ENCODE peak calls at places on chromosomes 2 and 18, in ten cellular contexts. C is HCT116, A is SJSA1, E is colonic mucosa, M is heart left ventricle, Y is ovary, F is heart right ventricle, T is prostate gland, S is K562, X is PC-3. J is an unnamed sample. For H3K4me1, the result is how much of the 10 kb centered on the place peaks cover.

GRCh38 chr2:19745318-19746136 is 156.3 kb downstream of the TTC32 start:
- DNase-seq in S (no peak), X (no peak), Y (no peak), T (no peak), C (no peak), M (no peak), A (no peak), E (no peak), F (no peak), J (no peak)

GRCh38 chr2:23131066-23131575 is 253.9 kb upstream of the KLHL29 start:
- DNase-seq in C (no peak), F (no peak), M (no peak), Y (no peak), S (no peak), A (no peak), E (no peak), X (no peak), T (no peak), J (no peak)

GRCh38 chr2:109423556-109424359 is 190.0 kb downstream of the SEPTIN10 start:
- DNase-seq in S (no peak), T (no peak), X (no peak), E (no peak), Y (no peak), C (no peak), M (no peak), F (no peak), A (no peak), J (no peak)

GRCh38 chr2:200091126-200091525 is 135.7 kb downstream of the MAIP1 start:
- DNase-seq in T (no peak), S (no peak), A (no peak), X (no peak), Y (no peak), E (no peak), C (no peak), F (no peak), M (no peak), J (no peak)

GRCh38 chr18:13280066-13280795 is 61.7 kb downstream of the LDLRAD4 start:
- DNase-seq in A (no peak), Y (no peak), M (peak), T (no peak), F (no peak), X (no peak), S (no peak), E (no peak), C (no peak), J (no peak)

GRCh38 chr2:516131-516530 is 161.1 kb downstream of the TMEM18 start:
- DNase-seq in X (no peak), S (no peak), E (no peak), A (no peak), Y (no peak), T (no peak), C (no peak), F (no peak), M (no peak), J (no peak)

GRCh38 chr2:216372761-216373291 is 543 bp upstream of the MARCHF4 start:
- DNase-seq in T (no peak), A (peak), X (peak), F (no peak), M (no peak), E (no peak), Y (no peak), C (no peak), S (no peak), J (no peak)

GRCh38 chr18:74251297-74252031 is 40.3 kb downstream of the CYB5A start:
- DNase-seq in X (peak), Y (peak), S (no peak), E (no peak), M (no peak), A (no peak), F (no peak), C (no peak), T (no peak), J (no peak)

GRCh38 chr2:2016912-2017311 is 272.6 kb upstream of the PXDN start:
- DNase-seq in T (no peak), F (no peak), X (no peak), E (no peak), Y (no peak), A (no peak), C (no peak), S (no peak), M (no peak), J (no peak)

GRCh38 chr2:109645412-109646184 is 31.4 kb downstream of the SOWAHC start:
- DNase-seq in X (no peak), E (no peak), A (no peak), S (no peak), C (no peak), Y (no peak), M (no peak), T (no peak), F (no peak), J (no peak)

GRCh38 chr2:150125708-150126107 is 361.8 kb downstream of the RND3 start:
- DNase-seq in T (no peak), S (no peak), X (peak), C (no peak), F (no peak), A (peak), Y (no peak), E (no peak), M (no peak), J (no peak)

GRCh38 chr2:230798769-230799399 is 65.9 kb upstream of the ITM2C start:
- DNase-seq in Y (no peak), S (peak), F (no peak), X (peak), M (no peak), T (peak), E (peak), A (no peak), C (no peak), J (peak)

GRCh38 chr2:230794472-230794871 is 70.3 kb upstream of the ITM2C start:
- DNase-seq in T (no peak), F (no peak), A (peak), M (no peak), Y (no peak), E (no peak), S (no peak), X (peak), C (no peak), J (peak)

GRCh38 chr2:230797515-230798495 is 66.9 kb upstream of the ITM2C start:
- DNase-seq in T (no peak), F (no peak), X (no peak), Y (no peak), M (no peak), C (no peak), E (no peak), A (no peak), S (no peak), J (peak)

GRCh38 chr2:230795856-230796255 is 68.9 kb upstream of the ITM2C start:
- DNase-seq in S (no peak), T (no peak), X (no peak), M (peak), E (no peak), A (no peak), F (no peak), C (no peak), Y (peak), J (no peak)

DNA sequence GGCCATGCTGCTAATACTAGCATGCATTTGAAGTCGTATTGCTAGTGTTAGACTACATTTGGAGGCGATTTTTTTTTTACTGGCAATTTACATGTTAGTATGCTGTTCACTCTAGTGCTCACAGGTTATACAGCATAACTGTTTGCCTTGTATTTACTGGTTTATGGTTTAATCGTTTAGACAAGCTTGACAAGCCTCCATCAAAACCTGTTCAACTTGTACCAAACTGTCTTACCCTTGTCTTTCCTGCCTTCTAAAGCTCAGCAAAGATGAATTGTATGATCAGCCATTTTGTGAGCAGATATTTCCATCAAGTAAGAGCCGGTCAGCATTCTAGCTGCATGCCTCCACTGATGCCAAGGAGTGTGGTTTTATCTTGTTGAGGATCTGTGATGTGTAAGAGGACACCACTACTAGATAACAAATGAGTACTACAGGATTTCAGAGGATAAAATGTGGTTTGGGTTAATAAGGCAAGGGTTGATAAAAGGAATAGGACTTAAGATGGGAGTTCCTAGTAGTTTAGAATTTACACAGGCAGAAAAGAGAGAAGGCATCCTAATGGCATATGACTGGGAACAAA is 68.4 kb upstream of the ITM2C start:
- DNase-seq in S (no peak), A (no peak), M (no peak), F (no peak), C (no peak), X (peak), E (no peak), Y (no peak), T (peak), J (no peak)
- H3K4me1 ChIP-seq in S (under half), A (under half), M (under half), F (under half), C (under half), X (half or more), E (under half), Y (under half), T (under half), J (under half)

GRCh38 chr18:61569176-61569892 is 236.1 kb downstream of the CDH20 start:
- DNase-seq in A (peak), E (no peak), Y (no peak), C (no peak), F (peak), T (no peak), S (no peak), M (peak), X (peak), J (no peak)
- H3K27ac ChIP-seq in A (peak), E (no peak), Y (no peak), C (no peak), F (peak), T (no peak), S (no peak), M (peak), X (no peak), J (no peak)

DNA sequence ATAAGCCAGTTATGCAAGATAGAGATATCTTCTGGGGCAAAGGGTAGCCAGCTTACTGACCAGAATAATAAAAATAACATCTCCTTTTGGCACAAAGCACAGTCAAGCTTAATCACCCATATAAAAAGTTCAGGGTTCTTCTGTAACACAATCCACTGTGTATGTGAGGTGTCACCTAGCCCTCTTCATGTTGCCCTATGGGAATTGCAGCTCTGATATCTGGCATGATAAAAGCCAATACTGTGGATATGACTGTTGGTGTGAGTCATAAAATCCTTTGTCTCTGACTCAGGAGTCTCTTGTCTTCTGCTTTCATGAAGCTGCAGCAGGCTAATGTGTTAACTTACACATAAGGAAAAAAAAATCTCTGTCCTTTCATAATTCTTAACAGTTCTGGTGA is 90.8 kb downstream of the DSEL start:
- DNase-seq in Y (no peak), C (no peak), T (no peak), M (no peak), S (no peak), X (peak), E (no peak), F (no peak), A (peak), J (no peak)
- H3K4me3 ChIP-seq in Y (no peak), C (no peak), T (no peak), M (no peak), S (no peak), X (no peak), E (no peak), F (no peak), A (no peak), J (no peak)

GRCh38 chr18:57803119-57803969 is at the start of gene ATP8B1:
- DNase-seq in A (peak), M (peak), F (peak), C (peak), S (peak), X (peak), T (peak), E (peak), Y (peak), J (no peak)

GRCh38 chr18:57802166-57802868 is 798 bp downstream of the ATP8B1 start:
- DNase-seq in M (no peak), T (no peak), X (no peak), Y (no peak), S (no peak), A (no peak), E (no peak), C (no peak), F (no peak), J (no peak)

GRCh38 chr18:57798713-57799373 is 4.3 kb downstream of the ATP8B1 start:
- DNase-seq in Y (no peak), E (no peak), S (no peak), X (no peak), F (no peak), T (no peak), A (no peak), C (no peak), M (no peak), J (no peak)

GRCh38 chr18:57802869-57803118 is 321 bp downstream of the ATP8B1 start:
- DNase-seq in Y (no peak), S (no peak), M (peak), T (no peak), C (no peak), F (no peak), X (no peak), A (no peak), E (no peak), J (no peak)

DNA sequence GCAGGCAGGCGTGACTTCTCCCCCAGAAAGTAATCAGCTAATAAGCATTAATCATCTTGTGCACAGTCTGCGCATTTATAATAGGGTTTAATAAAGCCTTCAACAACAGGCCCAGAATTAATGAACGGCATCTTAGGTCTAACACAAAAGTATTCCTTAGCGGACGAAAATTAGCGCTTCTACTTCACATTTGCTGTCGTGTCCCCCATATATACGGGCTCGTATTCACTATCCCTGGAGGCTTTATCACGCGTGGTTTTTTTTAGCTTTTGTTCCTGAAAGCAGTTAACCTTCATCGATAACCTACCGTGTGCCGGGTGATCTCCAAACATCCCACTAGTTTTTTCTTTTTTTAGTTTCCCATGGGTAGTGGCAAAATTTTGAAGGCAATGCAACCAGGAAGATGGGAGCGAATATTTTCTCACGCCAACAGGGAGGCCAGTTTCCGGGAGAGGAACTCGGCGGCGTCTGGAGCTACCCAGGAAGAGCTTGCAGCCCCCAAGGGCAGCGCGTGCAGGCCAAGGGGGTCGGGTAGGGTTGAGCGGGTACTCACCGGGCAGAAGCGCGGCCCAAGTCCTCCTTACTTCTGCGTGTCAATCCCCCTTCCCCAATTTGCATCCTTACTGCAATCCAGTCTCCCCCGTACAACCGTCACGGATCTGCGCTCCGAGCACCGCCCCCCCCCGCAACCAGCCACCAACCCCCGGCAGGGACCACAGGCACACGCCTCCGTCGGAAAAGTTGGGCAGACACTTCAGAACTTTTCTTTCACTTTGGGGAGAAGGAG is 1.5 kb downstream of the ATP8B1 start:
- DNase-seq in F (peak), S (no peak), E (no peak), Y (no peak), C (no peak), X (peak), T (no peak), M (no peak), A (no peak), J (no peak)
- H3K4me1 ChIP-seq in F (under half), S (under half), E (under half), Y (under half), C (under half), X (under half), T (under half), M (under half), A (under half), J (under half)

DNA sequence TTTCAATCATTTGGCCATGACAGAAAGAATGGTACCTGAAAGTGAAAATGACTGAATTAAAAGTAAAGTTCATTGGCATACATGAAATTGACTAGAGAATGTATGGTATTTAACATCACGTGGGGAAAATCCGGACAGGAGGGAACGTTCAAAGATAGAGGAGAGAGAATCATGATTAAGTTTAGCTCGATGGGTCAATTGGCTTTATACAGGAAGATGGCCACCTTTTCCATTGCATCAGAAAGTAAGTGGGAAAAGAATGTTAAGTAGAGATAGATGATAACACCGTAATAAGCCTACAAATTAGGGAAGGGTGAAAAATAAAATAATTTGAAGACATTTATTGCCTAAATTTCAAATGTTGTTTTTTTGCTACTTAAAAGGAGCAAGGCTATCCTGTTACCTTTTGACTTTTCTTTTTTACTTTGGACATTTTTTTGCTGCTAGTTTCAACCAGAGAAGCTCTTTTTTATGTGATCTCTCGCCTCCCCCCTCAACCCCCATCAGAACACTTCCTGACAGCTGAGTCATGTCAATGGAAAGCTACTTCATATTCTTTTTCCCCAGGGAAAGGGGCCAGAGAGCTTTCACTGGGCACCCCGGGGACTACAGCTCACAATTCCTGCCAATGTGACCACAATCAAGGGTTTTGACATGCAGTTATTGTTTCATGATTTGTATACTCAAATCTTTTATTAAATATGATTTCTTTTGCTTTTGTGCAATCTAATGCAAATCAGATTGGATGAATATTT is 767 bp upstream of the CCDC102B start:
- DNase-seq in M (peak), Y (no peak), F (peak), E (no peak), A (peak), C (no peak), T (no peak), S (no peak), X (peak), J (no peak)
- H3K27ac ChIP-seq in M (peak), Y (no peak), F (no peak), E (no peak), A (no peak), C (no peak), T (no peak), S (no peak), X (peak), J (no peak)

GRCh38 chr2:234954551-234954992 is 2.8 kb downstream of the SH3BP4 start:
- DNase-seq in F (no peak), M (no peak), A (no peak), C (no peak), X (no peak), E (no peak), S (no peak), T (peak), Y (peak), J (no peak)
- H3K4me3 ChIP-seq in F (no peak), M (peak), A (peak), C (no peak), X (peak), E (no peak), S (no peak), T (peak), Y (peak), J (no peak)

DNA sequence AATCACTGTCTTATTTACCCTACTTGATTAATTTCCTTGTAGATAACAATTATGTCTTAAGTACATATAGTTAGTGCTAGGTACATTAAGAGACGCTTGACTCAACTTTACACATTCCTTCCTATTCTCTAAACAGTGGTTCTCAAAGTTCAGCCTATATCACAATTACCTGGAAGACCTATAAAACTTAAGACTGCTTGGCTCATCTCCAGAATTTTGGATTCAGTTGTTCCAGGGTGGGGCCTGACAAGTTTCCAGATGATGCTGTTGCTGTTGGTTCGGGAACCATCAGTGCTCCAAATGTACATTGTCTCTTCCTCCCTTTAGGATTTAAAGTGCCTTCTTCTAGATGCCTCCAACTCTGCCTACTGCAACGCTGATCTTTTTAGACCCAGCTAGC is 4.0 kb downstream of the PPP3R1 start:
- DNase-seq in T (no peak), F (no peak), A (no peak), Y (no peak), M (no peak), E (peak), X (peak), S (no peak), C (no peak), J (no peak)
- H3K4me1 ChIP-seq in T (under half), F (under half), A (under half), Y (under half), M (half or more), E (under half), X (under half), S (under half), C (under half), J (half or more)

DNA sequence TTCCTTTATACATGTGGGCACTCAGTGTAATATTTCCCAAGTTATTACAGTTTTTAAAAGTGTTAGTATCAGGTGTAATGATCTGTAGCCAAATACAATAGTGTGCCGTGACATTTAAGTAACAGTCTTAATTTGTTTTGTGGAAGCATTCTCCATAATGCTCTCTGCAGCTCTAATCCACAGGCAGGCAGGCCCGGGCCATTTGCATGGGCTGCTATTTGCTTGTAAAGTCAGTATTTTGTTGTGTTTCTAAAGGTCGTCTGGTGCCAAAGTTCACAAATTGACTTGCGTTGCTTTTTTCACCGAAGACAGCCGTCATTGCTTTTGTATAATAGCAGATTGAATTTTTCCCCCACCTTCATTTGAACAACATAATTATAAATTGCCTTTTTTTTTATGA is 153.0 kb downstream of the GBX2 start:
- DNase-seq in Y (no peak), C (no peak), A (no peak), F (no peak), E (no peak), T (no peak), M (no peak), S (no peak), X (no peak), J (no peak)
- H3K27ac ChIP-seq in Y (no peak), C (no peak), A (no peak), F (no peak), E (no peak), T (no peak), M (no peak), S (no peak), X (no peak), J (no peak)

GRCh38 chr2:63055510-63056308 is 5.1 kb downstream of the OTX1 start:
- DNase-seq in M (no peak), X (no peak), T (no peak), S (no peak), F (no peak), C (no peak), A (no peak), E (no peak), Y (no peak), J (no peak)
- H3K4me3 ChIP-seq in M (no peak), X (no peak), T (no peak), S (no peak), F (no peak), C (no peak), A (no peak), E (no peak), Y (no peak), J (no peak)